ENCODE peak calls at places on chromosome 16, in eight cellular contexts. One of them, this sample, is unnamed.

GRCh38 chr16:13039526-13039925 is 138.1 kb downstream of the SHISA9 start:
- DNase-seq in endothelial cell of umbilical vein: no peak
- DNase-seq in HCT116: no peak
- DNase-seq in H1: no peak
- DNase-seq in K562: no peak
- DNase-seq in GM23338: no peak
- DNase-seq in GM12878: no peak
- DNase-seq in HepG2: no peak
- DNase-seq in this sample: no peak

GRCh38 chr16:86931410-86931941 is 353.1 kb downstream of the FOXL1 start:
- DNase-seq in H1: no peak
- DNase-seq in K562: peak
- DNase-seq in GM23338: peak
- DNase-seq in HCT116: no peak
- DNase-seq in endothelial cell of umbilical vein: peak
- DNase-seq in HepG2: no peak
- DNase-seq in GM12878: no peak
- DNase-seq in this sample: no peak

GRCh38 chr16:67277294-67277998 is 1.9 kb upstream of the PLEKHG4 start:
- DNase-seq in K562: peak
- DNase-seq in H1: no peak
- DNase-seq in HCT116: peak
- DNase-seq in GM23338: no peak
- DNase-seq in HepG2: peak
- DNase-seq in endothelial cell of umbilical vein: peak
- DNase-seq in GM12878: no peak
- DNase-seq in this sample: no peak

GRCh38 chr16:28606291-28607115 is 3.3 kb downstream of the SULT1A1 start:
- DNase-seq in H1: no peak
- DNase-seq in K562: no peak
- DNase-seq in GM12878: no peak
- DNase-seq in HepG2: no peak
- DNase-seq in HCT116: no peak
- DNase-seq in GM23338: no peak
- DNase-seq in endothelial cell of umbilical vein: no peak
- DNase-seq in this sample: no peak

GRCh38 chr16:17260271-17260849 is 210.4 kb downstream of the XYLT1 start:
- DNase-seq in GM12878: no peak
- DNase-seq in H1: no peak
- DNase-seq in HepG2: no peak
- DNase-seq in K562: no peak
- DNase-seq in GM23338: no peak
- DNase-seq in endothelial cell of umbilical vein: no peak
- DNase-seq in HCT116: no peak
- DNase-seq in this sample: no peak

GRCh38 chr16:35911899-35912298 is 2452.5 kb downstream of the TP53TG3F start:
- DNase-seq in K562: no peak
- DNase-seq in GM23338: no peak
- DNase-seq in GM12878: no peak
- DNase-seq in endothelial cell of umbilical vein: no peak
- DNase-seq in H1: no peak
- DNase-seq in HepG2: no peak
- DNase-seq in HCT116: no peak
- DNase-seq in this sample: no peak

GRCh38 chr16:15972046-15972868 is 22.8 kb downstream of the ABCC1 start:
- DNase-seq in GM12878: no peak
- DNase-seq in endothelial cell of umbilical vein: no peak
- DNase-seq in K562: no peak
- DNase-seq in H1: no peak
- DNase-seq in GM23338: no peak
- DNase-seq in HCT116: no peak
- DNase-seq in HepG2: no peak
- DNase-seq in this sample: no peak

GRCh38 chr16:11133344-11133921 is 122.6 kb downstream of the SOCS1 start:
- DNase-seq in HCT116: peak
- DNase-seq in endothelial cell of umbilical vein: peak
- DNase-seq in GM23338: no peak
- DNase-seq in K562: peak
- DNase-seq in GM12878: no peak
- DNase-seq in HepG2: peak
- DNase-seq in H1: no peak
- DNase-seq in this sample: no peak

GRCh38 chr16:69820926-69821541 is 58.9 kb downstream of the WWP2 start:
- DNase-seq in HepG2: peak
- DNase-seq in GM12878: no peak
- DNase-seq in HCT116: no peak
- DNase-seq in H1: no peak
- DNase-seq in GM23338: peak
- DNase-seq in K562: no peak
- DNase-seq in endothelial cell of umbilical vein: no peak
- DNase-seq in this sample: no peak

GRCh38 chr16:14527411-14528044 is 102.5 kb downstream of the PARN start:
- DNase-seq in K562: no peak
- DNase-seq in GM23338: no peak
- DNase-seq in HepG2: no peak
- DNase-seq in HCT116: no peak
- DNase-seq in endothelial cell of umbilical vein: no peak
- DNase-seq in GM12878: no peak
- DNase-seq in H1: no peak
- DNase-seq in this sample: no peak

GRCh38 chr16:69037373-69038160 is 67.9 kb upstream of the HAS3 start:
- DNase-seq in K562: no peak
- DNase-seq in H1: no peak
- DNase-seq in endothelial cell of umbilical vein: no peak
- DNase-seq in GM23338: no peak
- DNase-seq in GM12878: no peak
- DNase-seq in HepG2: no peak
- DNase-seq in HCT116: no peak
- DNase-seq in this sample: no peak

GRCh38 chr16:1438229-1439057 is 5.9 kb downstream of the CCDC154 start:
- DNase-seq in H1: no peak
- DNase-seq in endothelial cell of umbilical vein: no peak
- DNase-seq in K562: no peak
- DNase-seq in HepG2: no peak
- DNase-seq in GM12878: no peak
- DNase-seq in GM23338: no peak
- DNase-seq in HCT116: no peak
- DNase-seq in this sample: no peak

GRCh38 chr16:49348408-49349176 is 25.0 kb upstream of the C16orf78 start:
- DNase-seq in K562: peak
- DNase-seq in endothelial cell of umbilical vein: no peak
- DNase-seq in H1: no peak
- DNase-seq in HCT116: peak
- DNase-seq in GM12878: no peak
- DNase-seq in GM23338: peak
- DNase-seq in HepG2: no peak
- DNase-seq in this sample: no peak

GRCh38 chr16:68355447-68356248 is 44.8 kb downstream of the PRMT7 start:
- DNase-seq in HCT116: no peak
- DNase-seq in HepG2: no peak
- DNase-seq in endothelial cell of umbilical vein: no peak
- DNase-seq in K562: no peak
- DNase-seq in GM23338: peak
- DNase-seq in GM12878: no peak
- DNase-seq in H1: no peak
- DNase-seq in this sample: no peak

GRCh38 chr16:86133847-86134375 is 234.9 kb downstream of the IRF8 start:
- DNase-seq in H1: no peak
- DNase-seq in GM23338: no peak
- DNase-seq in K562: no peak
- DNase-seq in GM12878: no peak
- DNase-seq in HCT116: no peak
- DNase-seq in endothelial cell of umbilical vein: no peak
- DNase-seq in HepG2: no peak
- DNase-seq in this sample: no peak

GRCh38 chr16:65767125-65767524 is 599.4 kb upstream of the CDH5 start:
- DNase-seq in H1: no peak
- DNase-seq in GM12878: no peak
- DNase-seq in HepG2: no peak
- DNase-seq in GM23338: peak
- DNase-seq in K562: peak
- DNase-seq in endothelial cell of umbilical vein: no peak
- DNase-seq in HCT116: no peak
- DNase-seq in this sample: no peak

GRCh38 chr16:26643519-26643918 is 423.2 kb upstream of the C16orf82 start:
- DNase-seq in endothelial cell of umbilical vein: no peak
- DNase-seq in GM23338: no peak
- DNase-seq in GM12878: no peak
- DNase-seq in HepG2: no peak
- DNase-seq in H1: no peak
- DNase-seq in HCT116: no peak
- DNase-seq in K562: no peak
- DNase-seq in this sample: no peak

GRCh38 chr16:72789465-72789864 is 258.5 kb downstream of the ZFHX3 start:
- DNase-seq in HCT116: no peak
- DNase-seq in K562: no peak
- DNase-seq in GM23338: no peak
- DNase-seq in endothelial cell of umbilical vein: no peak
- DNase-seq in HepG2: no peak
- DNase-seq in GM12878: no peak
- DNase-seq in H1: no peak
- DNase-seq in this sample: no peak

GRCh38 chr16:77434365-77435239 is at the start of gene ADAMTS18:
- DNase-seq in GM23338: peak
- DNase-seq in HCT116: no peak
- DNase-seq in GM12878: no peak
- DNase-seq in HepG2: no peak
- DNase-seq in endothelial cell of umbilical vein: peak
- DNase-seq in K562: no peak
- DNase-seq in H1: no peak
- DNase-seq in this sample: no peak
- TF ChIP-seq EZH2 in GM23338: no peak
- TF ChIP-seq EZH2 in HCT116: no peak
- TF ChIP-seq EZH2 in GM12878: no peak
- TF ChIP-seq EZH2 in HepG2: no peak
- TF ChIP-seq EZH2 in endothelial cell of umbilical vein: no peak
- TF ChIP-seq EZH2 in K562: no peak
- TF ChIP-seq EZH2 in H1: peak
- TF ChIP-seq EZH2 in this sample: no peak

DNA sequence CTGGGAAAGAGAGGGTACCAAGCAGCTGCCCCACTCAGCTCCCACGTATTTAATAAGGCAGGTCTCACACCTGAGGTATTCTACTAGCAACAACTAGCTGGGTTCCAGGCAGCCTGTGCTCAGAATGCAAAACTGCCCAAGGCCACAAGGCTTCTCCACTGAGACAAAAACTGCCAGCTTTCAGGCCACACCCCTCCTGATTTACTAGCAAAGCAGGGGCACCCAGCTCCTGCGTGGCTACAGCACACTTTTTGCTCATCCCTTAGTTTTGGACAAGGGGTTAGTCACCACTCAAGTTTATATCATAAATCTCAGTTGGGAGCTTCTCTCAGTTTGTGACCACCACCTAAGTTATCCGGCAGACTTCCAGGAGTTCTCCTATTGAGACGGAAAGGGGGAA is 494.6 kb downstream of the CDH11 start:
- DNase-seq in GM12878: no peak
- DNase-seq in H1: no peak
- DNase-seq in K562: no peak
- DNase-seq in GM23338: peak
- DNase-seq in HCT116: no peak
- DNase-seq in endothelial cell of umbilical vein: no peak
- DNase-seq in HepG2: no peak
- DNase-seq in this sample: no peak
- H3K4me3 ChIP-seq in GM12878: no peak
- H3K4me3 ChIP-seq in H1: no peak
- H3K4me3 ChIP-seq in K562: no peak
- H3K4me3 ChIP-seq in GM23338: no peak
- H3K4me3 ChIP-seq in HCT116: no peak
- H3K4me3 ChIP-seq in endothelial cell of umbilical vein: no peak
- H3K4me3 ChIP-seq in HepG2: no peak
- H3K4me3 ChIP-seq in this sample: no peak

GRCh38 chr16:61968242-61968978 is 67.8 kb downstream of the CDH8 start:
- DNase-seq in K562: no peak
- DNase-seq in endothelial cell of umbilical vein: no peak
- DNase-seq in GM12878: no peak
- DNase-seq in HepG2: no peak
- DNase-seq in GM23338: peak
- DNase-seq in H1: no peak
- DNase-seq in HCT116: no peak
- DNase-seq in this sample: no peak
- TF ChIP-seq POLR2AphosphoS5 in K562: no peak
- TF ChIP-seq POLR2AphosphoS5 in endothelial cell of umbilical vein: no peak
- TF ChIP-seq POLR2AphosphoS5 in GM12878: no peak
- TF ChIP-seq POLR2AphosphoS5 in HepG2: no peak
- TF ChIP-seq POLR2AphosphoS5 in GM23338: no peak
- TF ChIP-seq POLR2AphosphoS5 in H1: no peak
- TF ChIP-seq POLR2AphosphoS5 in HCT116: no peak
- TF ChIP-seq POLR2AphosphoS5 in this sample: no peak

GRCh38 chr16:54284931-54285413 is 1.6 kb downstream of the IRX3 start:
- DNase-seq in K562: no peak
- DNase-seq in GM12878: no peak
- DNase-seq in HCT116: no peak
- DNase-seq in HepG2: no peak
- DNase-seq in endothelial cell of umbilical vein: no peak
- DNase-seq in GM23338: peak
- DNase-seq in H1: no peak
- DNase-seq in this sample: no peak

GRCh38 chr16:54283735-54284318 is 2.8 kb downstream of the IRX3 start:
- DNase-seq in GM23338: peak
- DNase-seq in HCT116: no peak
- DNase-seq in H1: no peak
- DNase-seq in HepG2: no peak
- DNase-seq in K562: no peak
- DNase-seq in GM12878: no peak
- DNase-seq in endothelial cell of umbilical vein: no peak
- DNase-seq in this sample: no peak

GRCh38 chr16:54285414-54286066 is 1.0 kb downstream of the IRX3 start:
- DNase-seq in HCT116: no peak
- DNase-seq in HepG2: peak
- DNase-seq in GM23338: peak
- DNase-seq in H1: no peak
- DNase-seq in endothelial cell of umbilical vein: no peak
- DNase-seq in K562: no peak
- DNase-seq in GM12878: no peak
- DNase-seq in this sample: no peak

GRCh38 chr16:54282923-54283734 is 3.5 kb downstream of the IRX3 start:
- DNase-seq in GM12878: no peak
- DNase-seq in endothelial cell of umbilical vein: no peak
- DNase-seq in H1: no peak
- DNase-seq in HepG2: no peak
- DNase-seq in GM23338: peak
- DNase-seq in K562: no peak
- DNase-seq in HCT116: no peak
- DNase-seq in this sample: no peak

DNA sequence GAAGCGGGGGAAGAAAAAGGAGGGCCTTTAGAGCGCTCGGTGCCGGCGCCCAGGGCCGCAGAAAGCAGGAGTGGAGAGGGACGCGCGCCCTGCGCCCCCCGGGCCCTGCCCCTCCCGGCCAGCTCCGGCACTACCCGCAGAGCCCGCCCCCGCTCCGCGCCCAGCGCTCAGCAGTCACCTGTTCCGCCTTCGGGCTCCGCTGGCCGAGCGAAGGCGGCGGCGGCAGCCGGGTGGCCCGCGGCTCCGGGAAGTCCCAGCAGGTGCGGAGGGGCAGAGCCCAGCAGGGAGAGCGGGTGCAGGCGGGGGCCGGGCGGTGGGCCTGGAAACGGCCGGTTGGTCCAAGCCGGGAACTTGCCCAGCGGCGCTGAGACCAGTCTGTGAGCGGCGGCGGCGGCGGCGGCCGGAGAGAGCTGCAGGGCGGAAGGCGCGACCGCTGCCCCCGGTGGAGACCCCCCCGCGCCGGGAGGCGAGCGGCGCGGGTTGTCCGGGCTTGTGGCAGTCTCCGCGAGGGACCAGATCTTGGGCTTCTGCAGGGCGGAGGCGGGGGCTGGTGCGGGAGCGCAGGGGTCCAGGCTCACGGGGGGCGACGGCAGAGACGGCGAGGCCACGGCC is 2.2 kb downstream of the IRX3 start:
- DNase-seq in GM23338: peak
- DNase-seq in HepG2: no peak
- DNase-seq in endothelial cell of umbilical vein: no peak
- DNase-seq in K562: no peak
- DNase-seq in H1: no peak
- DNase-seq in HCT116: no peak
- DNase-seq in GM12878: no peak
- DNase-seq in this sample: no peak
- TF ChIP-seq EZH2 in GM23338: peak
- TF ChIP-seq EZH2 in HepG2: no peak
- TF ChIP-seq EZH2 in endothelial cell of umbilical vein: peak
- TF ChIP-seq EZH2 in K562: no peak
- TF ChIP-seq EZH2 in H1: peak
- TF ChIP-seq EZH2 in HCT116: no peak
- TF ChIP-seq EZH2 in GM12878: no peak
- TF ChIP-seq EZH2 in this sample: no peak